ENCODE peak calls at places on chromosomes 11 and 22, in ten cellular contexts. M is bronchial epithelial cell, N is dorsolateral prefrontal cortex, R is GDM1, S is NCI-H1105 treated with DMSO at 0.1 percent for 48 hours, G is myocyte, A is HS-5, H is NT2/D1, C is NAMALWA, K is NCI-H2029. V is an unnamed sample.

GRCh38 chr11:18005376-18006129 is 7.3 kb downstream of the SERGEF start:
- DNase-seq in M (no peak), N (no peak), R (no peak), S (no peak), G (peak), A (no peak), H (no peak), C (no peak), K (no peak), V (no peak)

GRCh38 chr11:117426941-117427340 is 99.3 kb downstream of the CEP164 start:
- DNase-seq in M (no peak), N (no peak), R (no peak), S (no peak), G (no peak), A (no peak), H (no peak), C (no peak), K (no peak), V (no peak)

GRCh38 chr22:23835773-23836144 is 3.0 kb downstream of the DERL3 start:
- DNase-seq in M (no peak), N (no peak), R (no peak), S (no peak), G (peak), A (no peak), H (no peak), C (no peak), K (no peak), V (no peak)

GRCh38 chr11:35946766-35947165 is 2.9 kb downstream of the LDLRAD3 start:
- DNase-seq in M (no peak), N (no peak), R (no peak), S (no peak), G (no peak), A (no peak), H (no peak), C (no peak), K (no peak), V (no peak)

GRCh38 chr11:45994421-45995341 is 72.2 kb downstream of the LARGE2 start:
- DNase-seq in M (no peak), N (no peak), R (no peak), S (no peak), G (no peak), A (no peak), H (peak), C (no peak), K (no peak), V (no peak)

GRCh38 chr11:16669799-16670415 is 68.5 kb upstream of the C11orf58 start:
- DNase-seq in M (peak), N (no peak), R (peak), S (no peak), G (peak), A (peak), H (peak), C (no peak), K (no peak), V (no peak)

GRCh38 chr22:46352691-46353386 is 17.3 kb downstream of the TRMU start:
- DNase-seq in M (peak), N (peak), R (no peak), S (no peak), G (peak), A (no peak), H (no peak), C (peak), K (no peak), V (no peak)

GRCh38 chr11:83836883-83837654 is 550.9 kb upstream of the CCDC90B start:
- DNase-seq in M (peak), N (peak), R (peak), S (peak), G (peak), A (no peak), H (peak), C (peak), K (no peak), V (peak)

GRCh38 chr11:16891170-16891569 is 123.0 kb downstream of the PLEKHA7 start:
- DNase-seq in M (no peak), N (no peak), R (no peak), S (no peak), G (no peak), A (no peak), H (no peak), C (no peak), K (no peak), V (no peak)

GRCh38 chr11:70109006-70109405 is 30.9 kb downstream of the ANO1 start:
- DNase-seq in M (no peak), N (no peak), R (no peak), S (no peak), G (no peak), A (no peak), H (peak), C (no peak), K (no peak), V (no peak)

GRCh38 chr22:39169797-39170466 is 17.5 kb upstream of the CBX7 start:
- DNase-seq in M (no peak), N (no peak), R (no peak), S (no peak), G (no peak), A (no peak), H (no peak), C (no peak), K (no peak), V (no peak)

GRCh38 chr22:48824673-48825651 is 1002.7 kb downstream of the BRD1 start:
- DNase-seq in M (no peak), N (peak), R (no peak), S (no peak), G (no peak), A (no peak), H (no peak), C (no peak), K (no peak), V (no peak)

GRCh38 chr11:133872160-133872559 is 26.8 kb upstream of the SPATA19 start:
- DNase-seq in M (no peak), N (no peak), R (no peak), S (no peak), G (no peak), A (no peak), H (no peak), C (no peak), K (no peak), V (no peak)

GRCh38 chr11:68750197-68750987 is 928 bp downstream of the TESMIN start:
- DNase-seq in M (no peak), N (no peak), R (no peak), S (no peak), G (no peak), A (no peak), H (no peak), C (no peak), K (no peak), V (no peak)

GRCh38 chr11:1226981-1227550 is 4.2 kb downstream of the MUC5B start:
- DNase-seq in M (no peak), N (peak), R (no peak), S (no peak), G (no peak), A (no peak), H (no peak), C (no peak), K (no peak), V (no peak)

GRCh38 chr11:95577716-95578460 is 211.7 kb downstream of the FAM76B start:
- DNase-seq in M (peak), N (no peak), R (no peak), S (no peak), G (no peak), A (no peak), H (no peak), C (no peak), K (no peak), V (no peak)

GRCh38 chr11:123272565-123272964 is 77.5 kb upstream of the CLMP start:
- DNase-seq in M (peak), N (no peak), R (no peak), S (peak), G (no peak), A (no peak), H (no peak), C (no peak), K (no peak), V (no peak)

GRCh38 chr11:69295995-69296889 is 2.3 kb downstream of the MYEOV start:
- DNase-seq in M (peak), N (peak), R (no peak), S (no peak), G (no peak), A (peak), H (no peak), C (no peak), K (no peak), V (no peak)

GRCh38 chr11:76307416-76307815 is 73.5 kb downstream of the THAP12 start:
- DNase-seq in M (no peak), N (no peak), R (no peak), S (no peak), G (no peak), A (no peak), H (no peak), C (no peak), K (no peak), V (no peak)

GRCh38 chr11:93807980-93808379 is 23.9 kb downstream of the MED17 start:
- DNase-seq in M (no peak), N (no peak), R (no peak), S (no peak), G (no peak), A (no peak), H (no peak), C (no peak), K (no peak), V (no peak)

GRCh38 chr11:1831338-1832180 is 3.2 kb upstream of the SYT8 start:
- DNase-seq in M (no peak), N (no peak), R (no peak), S (no peak), G (no peak), A (no peak), H (no peak), C (peak), K (no peak), V (no peak)

GRCh38 chr11:11320820-11321219 is 32.2 kb downstream of the CSNK2A3 start:
- DNase-seq in M (no peak), N (no peak), R (no peak), S (no peak), G (no peak), A (no peak), H (no peak), C (no peak), K (no peak), V (no peak)

GRCh38 chr11:2424811-2425495 is 19.4 kb downstream of the TRPM5 start:
- DNase-seq in M (no peak), N (no peak), R (no peak), S (no peak), G (no peak), A (no peak), H (no peak), C (no peak), K (no peak), V (no peak)

GRCh38 chr11:60985991-60986915 is 14.8 kb downstream of the CD6 start:
- DNase-seq in M (peak), N (no peak), R (no peak), S (no peak), G (no peak), A (peak), H (no peak), C (no peak), K (no peak), V (no peak)

GRCh38 chr11:131683131-131683530 is 312.7 kb downstream of the NTM start:
- DNase-seq in M (no peak), N (no peak), R (no peak), S (no peak), G (no peak), A (no peak), H (no peak), C (no peak), K (no peak), V (no peak)

GRCh38 chr11:61603667-61604066 is 22.8 kb upstream of the SYT7 start:
- DNase-seq in M (no peak), N (no peak), R (no peak), S (no peak), G (no peak), A (no peak), H (no peak), C (no peak), K (no peak), V (no peak)

GRCh38 chr11:33168605-33169240 is 7.4 kb upstream of the CSTF3 start:
- DNase-seq in M (no peak), N (no peak), R (no peak), S (no peak), G (peak), A (no peak), H (no peak), C (no peak), K (no peak), V (no peak)

GRCh38 chr11:45663486-45664375 is 1.7 kb downstream of the CHST1 start:
- DNase-seq in M (peak), N (no peak), R (no peak), S (peak), G (no peak), A (no peak), H (no peak), C (no peak), K (peak), V (no peak)

GRCh38 chr11:32574446-32574845 is 9.2 kb upstream of the EIF3M start:
- DNase-seq in M (no peak), N (no peak), R (no peak), S (no peak), G (no peak), A (no peak), H (no peak), C (no peak), K (no peak), V (no peak)

GRCh38 chr11:82864268-82864667 is 36.0 kb downstream of the PRCP start:
- DNase-seq in M (peak), N (peak), R (no peak), S (peak), G (peak), A (no peak), H (peak), C (peak), K (no peak), V (no peak)

GRCh38 chr11:106540001-106540400 is 462.5 kb downstream of the AASDHPPT start:
- DNase-seq in M (peak), N (no peak), R (no peak), S (no peak), G (no peak), A (no peak), H (no peak), C (no peak), K (no peak), V (no peak)

GRCh38 chr11:75100314-75100713 is 3.6 kb upstream of the OR2AT4 start:
- DNase-seq in M (peak), N (no peak), R (peak), S (no peak), G (peak), A (peak), H (no peak), C (no peak), K (no peak), V (no peak)

GRCh38 chr11:68979931-68980775 is 633 bp downstream of the MRGPRD start:
- DNase-seq in M (no peak), N (peak), R (no peak), S (no peak), G (no peak), A (no peak), H (no peak), C (no peak), K (no peak), V (no peak)

GRCh38 chr22:24072361-24072760 is 61.3 kb downstream of the CABIN1 start:
- DNase-seq in M (no peak), N (no peak), R (no peak), S (no peak), G (no peak), A (no peak), H (no peak), C (no peak), K (no peak), V (no peak)

V was measured in C1 segment of cervical spinal cord.